ENCODE peak calls at places on chromosomes 13 and 19, in four cellular contexts. One of them, this sample, is unnamed.

GRCh38 chr19:56341948-56342347 is 27.3 kb upstream of the ZSCAN5A start:
- DNase-seq in naive thymus-derived CD8-positive, alpha-beta T cell: no peak
- DNase-seq in CD8-positive, alpha-beta memory T cell: no peak
- DNase-seq in trophoblast cell: no peak
- DNase-seq in this sample: no peak

GRCh38 chr13:21478881-21479808 is 20.0 kb upstream of the ZDHHC20 start:
- DNase-seq in CD8-positive, alpha-beta memory T cell: no peak
- DNase-seq in trophoblast cell: peak
- DNase-seq in naive thymus-derived CD8-positive, alpha-beta T cell: peak
- DNase-seq in this sample: peak

GRCh38 chr19:10290439-10290875 is 705 bp downstream of the ICAM5 start:
- DNase-seq in CD8-positive, alpha-beta memory T cell: no peak
- DNase-seq in naive thymus-derived CD8-positive, alpha-beta T cell: no peak
- DNase-seq in trophoblast cell: no peak
- DNase-seq in this sample: no peak

GRCh38 chr13:113034451-113035208 is 65.6 kb downstream of the MCF2L start:
- DNase-seq in CD8-positive, alpha-beta memory T cell: no peak
- DNase-seq in naive thymus-derived CD8-positive, alpha-beta T cell: no peak
- DNase-seq in trophoblast cell: peak
- DNase-seq in this sample: no peak

GRCh38 chr19:23946569-23946968 is 31.9 kb downstream of the ZNF726 start:
- DNase-seq in trophoblast cell: no peak
- DNase-seq in naive thymus-derived CD8-positive, alpha-beta T cell: no peak
- DNase-seq in CD8-positive, alpha-beta memory T cell: no peak
- DNase-seq in this sample: no peak

GRCh38 chr13:78875792-78876580 is 217.0 kb upstream of the OBI1 start:
- DNase-seq in naive thymus-derived CD8-positive, alpha-beta T cell: no peak
- DNase-seq in trophoblast cell: no peak
- DNase-seq in CD8-positive, alpha-beta memory T cell: no peak
- DNase-seq in this sample: no peak

GRCh38 chr13:103291693-103292572 is 225.7 kb upstream of the SLC10A2 start:
- DNase-seq in naive thymus-derived CD8-positive, alpha-beta T cell: no peak
- DNase-seq in CD8-positive, alpha-beta memory T cell: no peak
- DNase-seq in trophoblast cell: no peak
- DNase-seq in this sample: no peak

GRCh38 chr13:99307648-99308339 is 595 bp upstream of the GPR183 start:
- DNase-seq in naive thymus-derived CD8-positive, alpha-beta T cell: no peak
- DNase-seq in trophoblast cell: no peak
- DNase-seq in CD8-positive, alpha-beta memory T cell: no peak
- DNase-seq in this sample: peak

GRCh38 chr19:54115071-54116063 is at the start of the genes PRPF31 and TFPT:
- DNase-seq in trophoblast cell: peak
- DNase-seq in naive thymus-derived CD8-positive, alpha-beta T cell: peak
- DNase-seq in CD8-positive, alpha-beta memory T cell: peak
- DNase-seq in this sample: peak

GRCh38 chr19:39941615-39942507 is 7.4 kb upstream of the FCGBP start:
- DNase-seq in naive thymus-derived CD8-positive, alpha-beta T cell: peak
- DNase-seq in trophoblast cell: peak
- DNase-seq in CD8-positive, alpha-beta memory T cell: peak
- DNase-seq in this sample: peak

GRCh38 chr19:38507551-38508127 is 74.1 kb downstream of the RYR1 start:
- DNase-seq in trophoblast cell: no peak
- DNase-seq in naive thymus-derived CD8-positive, alpha-beta T cell: no peak
- DNase-seq in CD8-positive, alpha-beta memory T cell: no peak
- DNase-seq in this sample: no peak

GRCh38 chr19:1752757-1753728 is at the start of gene ONECUT3:
- DNase-seq in naive thymus-derived CD8-positive, alpha-beta T cell: no peak
- DNase-seq in trophoblast cell: peak
- DNase-seq in CD8-positive, alpha-beta memory T cell: no peak
- DNase-seq in this sample: no peak

GRCh38 chr13:46164661-46165060 is 17.3 kb downstream of the LCP1 start:
- DNase-seq in naive thymus-derived CD8-positive, alpha-beta T cell: no peak
- DNase-seq in trophoblast cell: no peak
- DNase-seq in CD8-positive, alpha-beta memory T cell: no peak
- DNase-seq in this sample: no peak

GRCh38 chr19:41908724-41909464 is 19.4 kb downstream of the ERFL start:
- DNase-seq in CD8-positive, alpha-beta memory T cell: no peak
- DNase-seq in naive thymus-derived CD8-positive, alpha-beta T cell: peak
- DNase-seq in trophoblast cell: no peak
- DNase-seq in this sample: no peak

GRCh38 chr13:29933401-29933800 is 83.0 kb upstream of the UBL3 start:
- DNase-seq in trophoblast cell: peak
- DNase-seq in naive thymus-derived CD8-positive, alpha-beta T cell: no peak
- DNase-seq in CD8-positive, alpha-beta memory T cell: no peak
- DNase-seq in this sample: no peak

GRCh38 chr19:1291761-1292418 is 6.2 kb downstream of the EFNA2 start:
- DNase-seq in trophoblast cell: no peak
- DNase-seq in CD8-positive, alpha-beta memory T cell: no peak
- DNase-seq in naive thymus-derived CD8-positive, alpha-beta T cell: no peak
- DNase-seq in this sample: no peak

GRCh38 chr19:52941941-52942370 is 18.7 kb upstream of the ZNF888 start:
- DNase-seq in trophoblast cell: peak
- DNase-seq in naive thymus-derived CD8-positive, alpha-beta T cell: no peak
- DNase-seq in CD8-positive, alpha-beta memory T cell: no peak
- DNase-seq in this sample: peak

GRCh38 chr19:53365899-53366493 is 491 bp downstream of the ZNF525 start:
- DNase-seq in naive thymus-derived CD8-positive, alpha-beta T cell: no peak
- DNase-seq in CD8-positive, alpha-beta memory T cell: peak
- DNase-seq in trophoblast cell: peak
- DNase-seq in this sample: peak

GRCh38 chr13:108494991-108495661 is 134.3 kb upstream of the MYO16 start:
- DNase-seq in naive thymus-derived CD8-positive, alpha-beta T cell: no peak
- DNase-seq in CD8-positive, alpha-beta memory T cell: no peak
- DNase-seq in trophoblast cell: no peak
- DNase-seq in this sample: no peak

GRCh38 chr19:7251502-7251901 is 42.7 kb downstream of the INSR start:
- DNase-seq in trophoblast cell: no peak
- DNase-seq in CD8-positive, alpha-beta memory T cell: no peak
- DNase-seq in naive thymus-derived CD8-positive, alpha-beta T cell: no peak
- DNase-seq in this sample: no peak

GRCh38 chr19:756821-757688 is 6.1 kb downstream of the MISP start:
- DNase-seq in CD8-positive, alpha-beta memory T cell: no peak
- DNase-seq in naive thymus-derived CD8-positive, alpha-beta T cell: no peak
- DNase-seq in trophoblast cell: no peak
- DNase-seq in this sample: no peak

GRCh38 chr19:1082165-1082927 is 12.8 kb downstream of the POLR2E start:
- DNase-seq in naive thymus-derived CD8-positive, alpha-beta T cell: peak
- DNase-seq in trophoblast cell: peak
- DNase-seq in CD8-positive, alpha-beta memory T cell: peak
- DNase-seq in this sample: peak

GRCh38 chr13:50593228-50593627 is 250.3 kb downstream of the DLEU7 start:
- DNase-seq in naive thymus-derived CD8-positive, alpha-beta T cell: no peak
- DNase-seq in trophoblast cell: no peak
- DNase-seq in CD8-positive, alpha-beta memory T cell: no peak
- DNase-seq in this sample: no peak

GRCh38 chr19:42601811-42602443 is 7.2 kb upstream of the CEACAM8 start:
- DNase-seq in naive thymus-derived CD8-positive, alpha-beta T cell: peak
- DNase-seq in CD8-positive, alpha-beta memory T cell: no peak
- DNase-seq in trophoblast cell: peak
- DNase-seq in this sample: peak

GRCh38 chr19:39738809-39739208 is 980 bp upstream of the CLC start:
- DNase-seq in trophoblast cell: peak
- DNase-seq in CD8-positive, alpha-beta memory T cell: no peak
- DNase-seq in naive thymus-derived CD8-positive, alpha-beta T cell: no peak
- DNase-seq in this sample: no peak

GRCh38 chr19:18450021-18450933 is 12.3 kb upstream of the ISYNA1 start:
- DNase-seq in naive thymus-derived CD8-positive, alpha-beta T cell: no peak
- DNase-seq in trophoblast cell: no peak
- DNase-seq in CD8-positive, alpha-beta memory T cell: no peak
- DNase-seq in this sample: no peak

GRCh38 chr13:34361528-34361927 is 543.6 kb downstream of the RFC3 start:
- DNase-seq in trophoblast cell: peak
- DNase-seq in naive thymus-derived CD8-positive, alpha-beta T cell: no peak
- DNase-seq in CD8-positive, alpha-beta memory T cell: no peak
- DNase-seq in this sample: no peak

GRCh38 chr19:14177496-14178074 is 28.4 kb downstream of the ADGRL1 start:
- DNase-seq in naive thymus-derived CD8-positive, alpha-beta T cell: no peak
- DNase-seq in CD8-positive, alpha-beta memory T cell: no peak
- DNase-seq in trophoblast cell: no peak
- DNase-seq in this sample: no peak

GRCh38 chr13:47415048-47415447 is 518.2 kb upstream of the HTR2A start:
- DNase-seq in trophoblast cell: peak
- DNase-seq in CD8-positive, alpha-beta memory T cell: no peak
- DNase-seq in naive thymus-derived CD8-positive, alpha-beta T cell: no peak
- DNase-seq in this sample: no peak

GRCh38 chr19:10797541-10798256 is 38.3 kb downstream of the TMED1 start:
- DNase-seq in CD8-positive, alpha-beta memory T cell: peak
- DNase-seq in naive thymus-derived CD8-positive, alpha-beta T cell: peak
- DNase-seq in trophoblast cell: no peak
- DNase-seq in this sample: peak

GRCh38 chr19:48560095-48560530 is 8.1 kb downstream of the SULT2B1 start:
- DNase-seq in CD8-positive, alpha-beta memory T cell: no peak
- DNase-seq in trophoblast cell: peak
- DNase-seq in naive thymus-derived CD8-positive, alpha-beta T cell: no peak
- DNase-seq in this sample: no peak

GRCh38 chr19:35673121-35673804 is 6.9 kb downstream of the UPK1A start:
- DNase-seq in trophoblast cell: peak
- DNase-seq in naive thymus-derived CD8-positive, alpha-beta T cell: peak
- DNase-seq in CD8-positive, alpha-beta memory T cell: peak
- DNase-seq in this sample: peak

GRCh38 chr13:114264886-114265611 is 16.4 kb upstream of the UPF3A start:
- DNase-seq in CD8-positive, alpha-beta memory T cell: no peak
- DNase-seq in trophoblast cell: no peak
- DNase-seq in naive thymus-derived CD8-positive, alpha-beta T cell: no peak
- DNase-seq in this sample: no peak

GRCh38 chr13:106602178-106602577 is 34.2 kb upstream of the ARGLU1 start:
- DNase-seq in CD8-positive, alpha-beta memory T cell: no peak
- DNase-seq in naive thymus-derived CD8-positive, alpha-beta T cell: no peak
- DNase-seq in trophoblast cell: no peak
- DNase-seq in this sample: no peak

GRCh38 chr13:32125221-32125621 is 93.6 kb downstream of the FRY start:
- DNase-seq in CD8-positive, alpha-beta memory T cell: no peak
- DNase-seq in trophoblast cell: peak
- DNase-seq in naive thymus-derived CD8-positive, alpha-beta T cell: no peak
- DNase-seq in this sample: no peak

GRCh38 chr19:50994129-50994528 is 7.3 kb downstream of the KLK8 start:
- DNase-seq in trophoblast cell: no peak
- DNase-seq in CD8-positive, alpha-beta memory T cell: no peak
- DNase-seq in naive thymus-derived CD8-positive, alpha-beta T cell: no peak
- DNase-seq in this sample: no peak